ENCODE peak calls at places on chromosomes 5 and 9, in six cellular contexts. One of them, this sample, is unnamed. For H3K79me1, the result is how much of the 10 kb centered on the place peaks cover.

GRCh38 chr9:91898451-91899433 is 51.3 kb downstream of the ROR2 start:
- DNase-seq in H9: no peak
- DNase-seq in mesenchymal stem cell: peak
- DNase-seq in IMR-90: peak
- DNase-seq in H1: no peak
- DNase-seq in trophoblast cell: peak
- DNase-seq in this sample: no peak

GRCh38 chr5:168366124-168366523 is 74.7 kb downstream of the WWC1 start:
- DNase-seq in H9: no peak
- DNase-seq in mesenchymal stem cell: peak
- DNase-seq in IMR-90: peak
- DNase-seq in H1: no peak
- DNase-seq in trophoblast cell: peak
- DNase-seq in this sample: no peak

GRCh38 chr5:116703923-116704322 is 129.3 kb upstream of the SEMA6A start:
- DNase-seq in H9: no peak
- DNase-seq in mesenchymal stem cell: no peak
- DNase-seq in IMR-90: no peak
- DNase-seq in H1: no peak
- DNase-seq in trophoblast cell: no peak
- DNase-seq in this sample: no peak

GRCh38 chr9:15306068-15306756 is 804 bp downstream of the TTC39B start:
- DNase-seq in H9: peak
- DNase-seq in mesenchymal stem cell: peak
- DNase-seq in IMR-90: peak
- DNase-seq in H1: peak
- DNase-seq in trophoblast cell: peak
- DNase-seq in this sample: peak

GRCh38 chr5:126002222-126002897 is 420.8 kb upstream of the GRAMD2B start:
- DNase-seq in H9: no peak
- DNase-seq in mesenchymal stem cell: peak
- DNase-seq in IMR-90: peak
- DNase-seq in H1: no peak
- DNase-seq in trophoblast cell: no peak
- DNase-seq in this sample: no peak

GRCh38 chr5:72222521-72222920 is 97.5 kb downstream of the MRPS27 start:
- DNase-seq in H9: no peak
- DNase-seq in mesenchymal stem cell: no peak
- DNase-seq in IMR-90: no peak
- DNase-seq in H1: no peak
- DNase-seq in trophoblast cell: no peak
- DNase-seq in this sample: no peak

GRCh38 chr5:110561510-110561909 is 165.0 kb downstream of the TMEM232 start:
- DNase-seq in H9: no peak
- DNase-seq in mesenchymal stem cell: no peak
- DNase-seq in IMR-90: no peak
- DNase-seq in H1: no peak
- DNase-seq in trophoblast cell: no peak
- DNase-seq in this sample: no peak

GRCh38 chr5:163269624-163270023 is 167.8 kb upstream of the CCNG1 start:
- DNase-seq in H9: no peak
- DNase-seq in mesenchymal stem cell: no peak
- DNase-seq in IMR-90: no peak
- DNase-seq in H1: no peak
- DNase-seq in trophoblast cell: no peak
- DNase-seq in this sample: peak

GRCh38 chr5:141843156-141843927 is 34.9 kb downstream of the PCDH1 start:
- DNase-seq in H9: peak
- DNase-seq in mesenchymal stem cell: peak
- DNase-seq in IMR-90: peak
- DNase-seq in H1: no peak
- DNase-seq in trophoblast cell: peak
- DNase-seq in this sample: no peak

GRCh38 chr9:90961375-90961774 is 159.8 kb downstream of the SYK start:
- DNase-seq in H9: no peak
- DNase-seq in mesenchymal stem cell: no peak
- DNase-seq in IMR-90: peak
- DNase-seq in H1: no peak
- DNase-seq in trophoblast cell: no peak
- DNase-seq in this sample: no peak

GRCh38 chr9:23769307-23769935 is 56.6 kb downstream of the ELAVL2 start:
- DNase-seq in H9: no peak
- DNase-seq in mesenchymal stem cell: peak
- DNase-seq in IMR-90: peak
- DNase-seq in H1: no peak
- DNase-seq in trophoblast cell: no peak
- DNase-seq in this sample: no peak

GRCh38 chr5:90747693-90748092 is 189.1 kb downstream of the ADGRV1 start:
- DNase-seq in H9: no peak
- DNase-seq in mesenchymal stem cell: no peak
- DNase-seq in IMR-90: no peak
- DNase-seq in H1: no peak
- DNase-seq in trophoblast cell: no peak
- DNase-seq in this sample: no peak

GRCh38 chr5:157535042-157535865 is 40.3 kb downstream of the ADAM19 start:
- DNase-seq in H9: no peak
- DNase-seq in mesenchymal stem cell: peak
- DNase-seq in IMR-90: peak
- DNase-seq in H1: no peak
- DNase-seq in trophoblast cell: no peak
- DNase-seq in this sample: no peak
- H3K79me1 ChIP-seq in H9: under half
- H3K79me1 ChIP-seq in mesenchymal stem cell: under half
- H3K79me1 ChIP-seq in IMR-90: under half
- H3K79me1 ChIP-seq in H1: under half
- H3K79me1 ChIP-seq in trophoblast cell: under half
- H3K79me1 ChIP-seq in this sample: under half

GRCh38 chr9:136807281-136808074 is at the start of gene RABL6:
- DNase-seq in H9: peak
- DNase-seq in mesenchymal stem cell: peak
- DNase-seq in IMR-90: peak
- DNase-seq in H1: no peak
- DNase-seq in trophoblast cell: peak
- DNase-seq in this sample: peak
- H2AFZ ChIP-seq in H9: no peak
- H2AFZ ChIP-seq in mesenchymal stem cell: peak
- H2AFZ ChIP-seq in IMR-90: peak
- H2AFZ ChIP-seq in H1: no peak
- H2AFZ ChIP-seq in trophoblast cell: peak
- H2AFZ ChIP-seq in this sample: peak

GRCh38 chr5:34914671-34915138 is 599 bp downstream of the RAD1 start:
- DNase-seq in H9: peak
- DNase-seq in mesenchymal stem cell: peak
- DNase-seq in IMR-90: peak
- DNase-seq in H1: no peak
- DNase-seq in trophoblast cell: peak
- DNase-seq in this sample: no peak
- H3K79me1 ChIP-seq in H9: under half
- H3K79me1 ChIP-seq in mesenchymal stem cell: under half
- H3K79me1 ChIP-seq in IMR-90: under half
- H3K79me1 ChIP-seq in H1: under half
- H3K79me1 ChIP-seq in trophoblast cell: under half
- H3K79me1 ChIP-seq in this sample: under half

GRCh38 chr5:156621719-156622118 is 228.4 kb upstream of the PPP1R2B start:
- DNase-seq in H9: no peak
- DNase-seq in mesenchymal stem cell: no peak
- DNase-seq in IMR-90: no peak
- DNase-seq in H1: no peak
- DNase-seq in trophoblast cell: no peak
- DNase-seq in this sample: no peak

GRCh38 chr5:156628421-156628820 is 221.7 kb upstream of the PPP1R2B start:
- DNase-seq in H9: no peak
- DNase-seq in mesenchymal stem cell: no peak
- DNase-seq in IMR-90: no peak
- DNase-seq in H1: no peak
- DNase-seq in trophoblast cell: no peak
- DNase-seq in this sample: no peak

GRCh38 chr5:156623381-156624040 is 226.6 kb upstream of the PPP1R2B start:
- DNase-seq in H9: no peak
- DNase-seq in mesenchymal stem cell: no peak
- DNase-seq in IMR-90: no peak
- DNase-seq in H1: no peak
- DNase-seq in trophoblast cell: no peak
- DNase-seq in this sample: no peak
- H2AFZ ChIP-seq in H9: no peak
- H2AFZ ChIP-seq in mesenchymal stem cell: no peak
- H2AFZ ChIP-seq in IMR-90: no peak
- H2AFZ ChIP-seq in H1: no peak
- H2AFZ ChIP-seq in trophoblast cell: no peak
- H2AFZ ChIP-seq in this sample: no peak

GRCh38 chr5:14221768-14222167 is 78.6 kb downstream of the TRIO start:
- DNase-seq in H9: no peak
- DNase-seq in mesenchymal stem cell: no peak
- DNase-seq in IMR-90: no peak
- DNase-seq in H1: no peak
- DNase-seq in trophoblast cell: no peak
- DNase-seq in this sample: no peak

GRCh38 chr5:14220642-14221041 is 77.5 kb downstream of the TRIO start:
- DNase-seq in H9: no peak
- DNase-seq in mesenchymal stem cell: no peak
- DNase-seq in IMR-90: no peak
- DNase-seq in H1: no peak
- DNase-seq in trophoblast cell: no peak
- DNase-seq in this sample: no peak

GRCh38 chr5:14223372-14223771 is 80.2 kb downstream of the TRIO start:
- DNase-seq in H9: no peak
- DNase-seq in mesenchymal stem cell: no peak
- DNase-seq in IMR-90: no peak
- DNase-seq in H1: no peak
- DNase-seq in trophoblast cell: no peak
- DNase-seq in this sample: no peak

GRCh38 chr5:14219800-14220512 is 76.8 kb downstream of the TRIO start:
- DNase-seq in H9: no peak
- DNase-seq in mesenchymal stem cell: no peak
- DNase-seq in IMR-90: no peak
- DNase-seq in H1: no peak
- DNase-seq in trophoblast cell: no peak
- DNase-seq in this sample: no peak

GRCh38 chr5:14222182-14222581 is 79.0 kb downstream of the TRIO start:
- DNase-seq in H9: no peak
- DNase-seq in mesenchymal stem cell: no peak
- DNase-seq in IMR-90: no peak
- DNase-seq in H1: no peak
- DNase-seq in trophoblast cell: no peak
- DNase-seq in this sample: no peak
- H3K79me1 ChIP-seq in H9: under half
- H3K79me1 ChIP-seq in mesenchymal stem cell: under half
- H3K79me1 ChIP-seq in IMR-90: under half
- H3K79me1 ChIP-seq in H1: under half
- H3K79me1 ChIP-seq in trophoblast cell: under half
- H3K79me1 ChIP-seq in this sample: under half

GRCh38 chr5:75847561-75848021 is 130.4 kb upstream of the POC5 start:
- DNase-seq in H9: no peak
- DNase-seq in mesenchymal stem cell: no peak
- DNase-seq in IMR-90: no peak
- DNase-seq in H1: no peak
- DNase-seq in trophoblast cell: no peak
- DNase-seq in this sample: no peak
- H2AFZ ChIP-seq in H9: no peak
- H2AFZ ChIP-seq in mesenchymal stem cell: no peak
- H2AFZ ChIP-seq in IMR-90: no peak
- H2AFZ ChIP-seq in H1: no peak
- H2AFZ ChIP-seq in trophoblast cell: no peak
- H2AFZ ChIP-seq in this sample: no peak

DNA sequence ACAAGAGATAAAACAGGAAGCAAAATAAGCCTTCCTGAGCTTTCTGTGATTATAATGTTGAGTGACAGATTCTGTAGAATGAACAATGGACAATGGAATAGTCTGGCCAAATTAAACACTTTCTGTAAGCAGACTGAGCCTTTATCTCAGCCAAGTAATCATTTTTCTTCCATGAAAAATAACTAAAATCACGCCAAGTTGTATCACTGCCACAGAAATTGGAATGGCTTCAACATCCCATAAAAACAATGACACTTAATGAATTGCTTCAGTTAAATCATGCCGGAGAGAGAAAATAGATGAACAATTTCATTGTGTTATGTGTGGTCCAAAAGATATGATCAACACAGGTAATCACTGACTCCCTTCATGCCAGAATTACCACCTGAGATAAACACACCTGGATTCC is 63.0 kb downstream of the TSSK1B start:
- DNase-seq in H9: no peak
- DNase-seq in mesenchymal stem cell: no peak
- DNase-seq in IMR-90: no peak
- DNase-seq in H1: no peak
- DNase-seq in trophoblast cell: no peak
- DNase-seq in this sample: no peak
- H3K79me1 ChIP-seq in H9: under half
- H3K79me1 ChIP-seq in mesenchymal stem cell: under half
- H3K79me1 ChIP-seq in IMR-90: under half
- H3K79me1 ChIP-seq in H1: under half
- H3K79me1 ChIP-seq in trophoblast cell: under half
- H3K79me1 ChIP-seq in this sample: under half

This sample was measured in neuronal stem cell.